ENCODE peak calls at places on chromosomes 12 and 14, in seven cellular contexts. H, G, O, K, J, B and V are unnamed samples.

GRCh38 chr12:53197011-53197640 is 9.9 kb downstream of the ITGB7 start:
- DNase-seq in H (no peak), G (no peak), O (no peak), K (no peak), J (no peak), B (no peak), V (no peak)

GRCh38 chr14:35234007-35234406 is 58.2 kb upstream of the PSMA6 start:
- DNase-seq in H (no peak), G (peak), O (no peak), K (no peak), J (no peak), B (no peak), V (no peak)

GRCh38 chr14:55297611-55298323 is 26.5 kb downstream of the FBXO34 start:
- DNase-seq in H (peak), G (no peak), O (no peak), K (peak), J (no peak), B (no peak), V (peak)

GRCh38 chr14:100712490-100712889 is 14.2 kb upstream of the DLK1 start:
- DNase-seq in H (peak), G (no peak), O (no peak), K (no peak), J (no peak), B (no peak), V (peak)

GRCh38 chr14:22314183-22314820 is 274.7 kb downstream of the DAD1 start:
- DNase-seq in H (no peak), G (peak), O (no peak), K (peak), J (peak), B (no peak), V (peak)

GRCh38 chr12:112107728-112108447 is 695 bp downstream of the NAA25 start:
- DNase-seq in H (no peak), G (peak), O (no peak), K (peak), J (peak), B (no peak), V (peak)

GRCh38 chr14:104895207-104895785 is 29.4 kb upstream of the PLD4 start:
- DNase-seq in H (no peak), G (no peak), O (no peak), K (no peak), J (no peak), B (no peak), V (peak)

GRCh38 chr14:56271988-56272387 is 153.8 kb downstream of the PELI2 start:
- DNase-seq in H (no peak), G (peak), O (no peak), K (no peak), J (no peak), B (no peak), V (no peak)

GRCh38 chr14:37864861-37865718 is 269.7 kb downstream of the TTC6 start:
- DNase-seq in H (peak), G (peak), O (no peak), K (no peak), J (no peak), B (no peak), V (no peak)

GRCh38 chr12:104011265-104011664 is 38.7 kb downstream of the GLT8D2 start:
- DNase-seq in H (no peak), G (peak), O (no peak), K (no peak), J (no peak), B (no peak), V (no peak)

GRCh38 chr12:124938066-124938465 is 23.6 kb upstream of the UBC start:
- DNase-seq in H (no peak), G (no peak), O (no peak), K (peak), J (no peak), B (no peak), V (no peak)

GRCh38 chr12:82176761-82177490 is 181.3 kb downstream of the CCDC59 start:
- DNase-seq in H (no peak), G (no peak), O (no peak), K (no peak), J (no peak), B (no peak), V (no peak)

GRCh38 chr12:46379352-46379751 is 6.8 kb upstream of the SLC38A2 start:
- DNase-seq in H (no peak), G (no peak), O (no peak), K (no peak), J (no peak), B (no peak), V (no peak)

GRCh38 chr12:67388331-67389163 is 119.4 kb downstream of the CAND1 start:
- DNase-seq in H (no peak), G (no peak), O (no peak), K (peak), J (no peak), B (no peak), V (no peak)

GRCh38 chr12:3003593-3003992 is 44.4 kb downstream of the TEAD4 start:
- DNase-seq in H (no peak), G (no peak), O (no peak), K (no peak), J (no peak), B (no peak), V (peak)

GRCh38 chr14:102668291-102668873 is 75.9 kb downstream of the RCOR1 start:
- DNase-seq in H (no peak), G (no peak), O (no peak), K (no peak), J (no peak), B (no peak), V (no peak)

GRCh38 chr12:38662851-38663250 is 242.5 kb downstream of the CPNE8 start:
- DNase-seq in H (no peak), G (no peak), O (no peak), K (no peak), J (no peak), B (no peak), V (no peak)

GRCh38 chr14:68791078-68791983 is 1.5 kb downstream of the ZFP36L1 start:
- DNase-seq in H (no peak), G (no peak), O (no peak), K (no peak), J (no peak), B (no peak), V (no peak)

GRCh38 chr14:22976620-22977433 is 5.5 kb downstream of the AJUBA start:
- DNase-seq in H (no peak), G (no peak), O (no peak), K (peak), J (no peak), B (no peak), V (peak)

GRCh38 chr14:32509632-32510187 is 180.6 kb downstream of the AKAP6 start:
- DNase-seq in H (peak), G (peak), O (no peak), K (no peak), J (no peak), B (peak), V (peak)

GRCh38 chr14:59221558-59221957 is 33.1 kb downstream of the DAAM1 start:
- DNase-seq in H (no peak), G (peak), O (no peak), K (no peak), J (no peak), B (no peak), V (no peak)

GRCh38 chr14:104804481-104805325 is 3.8 kb downstream of the ZBTB42 start:
- DNase-seq in H (no peak), G (no peak), O (no peak), K (no peak), J (no peak), B (no peak), V (peak)

GRCh38 chr14:77409131-77409533 is 14.2 kb downstream of the NOXRED1 start:
- DNase-seq in H (no peak), G (no peak), O (no peak), K (peak), J (no peak), B (no peak), V (no peak)

GRCh38 chr12:6364037-6364360 is 11.4 kb downstream of the SCNN1A start:
- DNase-seq in H (no peak), G (peak), O (no peak), K (no peak), J (no peak), B (no peak), V (no peak)

GRCh38 chr14:85732031-85732430 is 202.1 kb downstream of the FLRT2 start:
- DNase-seq in H (no peak), G (no peak), O (no peak), K (no peak), J (no peak), B (no peak), V (no peak)

GRCh38 chr14:41609704-41610183 is 3.1 kb downstream of the LRFN5 start:
- DNase-seq in H (peak), G (peak), O (no peak), K (no peak), J (no peak), B (no peak), V (no peak)

GRCh38 chr12:120961604-120962486 is 16.5 kb upstream of the HNF1A start:
- DNase-seq in H (no peak), G (peak), O (no peak), K (no peak), J (no peak), B (no peak), V (peak)

GRCh38 chr12:98645572-98646067 is 530 bp downstream of the APAF1 start:
- DNase-seq in H (no peak), G (peak), O (no peak), K (peak), J (no peak), B (no peak), V (peak)

GRCh38 chr12:19533567-19533966 is 94.3 kb downstream of the AEBP2 start:
- DNase-seq in H (no peak), G (no peak), O (no peak), K (no peak), J (no peak), B (no peak), V (no peak)